ENCODE peak calls at places on chromosomes 13 and 19, in four cellular contexts. Z is CD8-positive, alpha-beta T cell; G is uterus; S is heart right ventricle. E is an unnamed sample.

GRCh38 chr13:22220186-22221160 is 549.6 kb downstream of the FGF9 start:
- DNase-seq in Z (no peak), G (no peak), S (no peak), E (no peak)

GRCh38 chr19:11265785-11266236 is 3.5 kb upstream of the DOCK6 start:
- DNase-seq in Z (no peak), G (no peak), S (no peak), E (no peak)

GRCh38 chr13:33119886-33120543 is 103.8 kb downstream of the KL start:
- DNase-seq in Z (no peak), G (no peak), S (no peak), E (no peak)

GRCh38 chr19:902446-903226 is 9.4 kb downstream of the RNU6-9 start:
- DNase-seq in Z (no peak), G (no peak), S (no peak), E (no peak)

GRCh38 chr19:507286-508203 is at the start of gene TPGS1:
- DNase-seq in Z (peak; percentile 71), G (peak; percentile 60), S (peak; percentile 73), E (peak; percentile 79)

GRCh38 chr19:3752492-3752891 is 9.0 kb downstream of the APBA3 start:
- DNase-seq in Z (no peak), G (no peak), S (no peak), E (no peak)

GRCh38 chr13:101308247-101309013 is 107.9 kb downstream of the NALCN start:
- DNase-seq in Z (no peak), G (no peak), S (no peak), E (no peak)

GRCh38 chr13:32473650-32474049 is 45.7 kb upstream of the N4BP2L1 start:
- DNase-seq in Z (no peak), G (no peak), S (no peak), E (no peak)

GRCh38 chr13:95140502-95140901 is 160.7 kb downstream of the ABCC4 start:
- DNase-seq in Z (no peak), G (no peak), S (no peak), E (no peak)

DNA sequence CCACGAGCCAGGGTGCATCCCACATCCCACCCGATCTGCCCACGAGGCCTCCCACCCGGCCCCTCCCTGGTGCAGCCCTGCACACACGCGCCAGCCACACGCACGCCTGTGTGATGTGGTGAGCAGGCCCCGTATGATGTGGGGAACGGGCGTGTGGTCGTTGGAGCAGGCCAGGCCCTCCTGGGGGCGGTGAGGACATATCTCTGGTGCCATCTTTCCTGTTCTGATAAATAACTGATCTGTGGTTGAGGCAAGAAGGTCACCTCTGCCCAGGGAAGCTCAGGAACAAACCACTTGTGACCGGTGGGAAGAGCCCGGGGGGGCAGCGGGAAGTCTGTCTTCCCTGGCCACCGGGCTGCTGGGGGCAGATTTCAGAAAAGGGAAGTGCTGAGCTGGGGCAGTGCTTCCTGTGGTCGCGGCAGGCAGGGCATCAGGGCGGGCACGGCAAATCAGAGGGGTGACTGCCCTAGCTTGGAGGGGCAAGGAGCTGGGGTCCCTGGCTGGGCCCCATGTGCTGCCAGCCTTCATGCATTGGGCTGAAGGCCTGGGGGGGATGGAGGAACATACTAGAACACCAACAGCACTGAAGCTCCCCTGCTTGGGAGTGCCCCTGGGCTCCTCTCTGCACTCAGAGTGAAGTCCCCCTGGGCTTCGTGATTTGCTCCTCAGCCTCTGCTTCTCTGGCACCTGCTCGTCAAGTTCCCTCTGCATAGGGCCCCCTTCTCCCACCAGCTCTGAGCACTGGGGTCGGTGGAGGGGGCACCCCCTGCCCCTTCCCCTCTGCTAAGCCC is 35.2 kb upstream of the SLC7A10 start:
- DNase-seq in Z (no peak), G (no peak), S (no peak), E (no peak)
- H3K4me1 ChIP-seq in Z (peaks cover 13% of the 10 kb centered on the region), G (no peaks in the 10 kb centered on the region), S (peaks cover 25% of the 10 kb centered on the region), E (no peaks in the 10 kb centered on the region)

GRCh38 chr19:45152504-45153338 is 8.1 kb downstream of the NKPD1 start:
- DNase-seq in Z (no peak), G (no peak), S (peak; percentile 42), E (peak; percentile 12)
- H3K4me3 ChIP-seq in Z (peak overlapping the region; percentile 60), G (no peak overlapping the region), S (peak overlapping the region; percentile 33), E (peak overlapping the region; percentile 45)

GRCh38 chr13:56773148-56773547 is 367.6 kb upstream of the PRR20A start:
- DNase-seq in Z (no peak), G (no peak), S (no peak), E (no peak)
- H3K4me1 ChIP-seq in Z (no peaks in the 10 kb centered on the region), G (no peaks in the 10 kb centered on the region), S (no peaks in the 10 kb centered on the region), E (no peaks in the 10 kb centered on the region)

GRCh38 chr13:114018461-114019055 is 44.7 kb upstream of the C13orf46 start:
- DNase-seq in Z (no peak), G (no peak), S (no peak), E (no peak)
- H3K4me3 ChIP-seq in Z (no peak overlapping the region), G (no peak overlapping the region), S (no peak overlapping the region), E (no peak overlapping the region)

GRCh38 chr19:39325778-39326680 is 5.4 kb upstream of the LRFN1 start:
- DNase-seq in Z (no peak), G (no peak), S (no peak), E (peak; percentile 14)
- H3K4me1 ChIP-seq in Z (peaks cover 43% of the 10 kb centered on the region), G (no peaks in the 10 kb centered on the region), S (peaks cover 11% of the 10 kb centered on the region), E (peaks cover 33% of the 10 kb centered on the region)